ENCODE peak calls at places on chromosomes 12 and 14, in six cellular contexts. C, H, B, I, U and Z are unnamed samples.

GRCh38 chr12:5889381-5890047 is 55.5 kb downstream of the ANO2 start:
- DNase-seq in U (no peak), I (peak; percentile 4), H (no peak), C (no peak), B (no peak), Z (no peak)

GRCh38 chr14:69351385-69351784 is 46.7 kb downstream of the ERH start:
- DNase-seq in I (no peak), U (no peak), B (no peak), H (no peak), C (no peak), Z (no peak)

GRCh38 chr14:65356327-65356836 is 56.1 kb upstream of the FUT8 start:
- DNase-seq in H (no peak), B (peak; percentile 58), I (peak; percentile 86), C (no peak), U (no peak), Z (peak; percentile 74)

GRCh38 chr12:107362960-107363359 is 269.6 kb upstream of the CRY1 start:
- DNase-seq in U (no peak), H (no peak), I (no peak), C (no peak), B (no peak), Z (no peak)

GRCh38 chr12:58588771-58589170 is 331.5 kb downstream of the LRIG3 start:
- DNase-seq in U (no peak), H (no peak), C (no peak), I (peak; percentile 51), B (no peak), Z (peak; percentile 64)

GRCh38 chr12:89016970-89017778 is 335.1 kb downstream of the DUSP6 start:
- DNase-seq in I (peak; percentile 71), B (peak; percentile 60), U (peak; percentile 36), H (peak; percentile 57), C (no peak), Z (peak; percentile 69)

GRCh38 chr12:124861492-124861891 is 2.2 kb downstream of the SCARB1 start:
- DNase-seq in B (peak; percentile 59), U (peak; percentile 35), I (peak; percentile 58), H (no peak), C (no peak), Z (peak; percentile 22)

GRCh38 chr14:103456167-103456835 is 66.3 kb downstream of the CKB start:
- DNase-seq in I (peak; percentile 73), B (no peak), H (no peak), C (no peak), U (no peak), Z (peak; percentile 37)

GRCh38 chr14:64891839-64892375 is 12.2 kb upstream of the SPTB start:
- DNase-seq in U (no peak), C (no peak), H (peak; percentile 17), B (peak; percentile 24), I (peak; percentile 72), Z (peak; percentile 74)

GRCh38 chr14:59507063-59507751 is 22.9 kb downstream of the JKAMP start:
- DNase-seq in I (peak; percentile 61), H (peak; percentile 83), B (peak; percentile 30), U (peak; percentile 35), C (no peak), Z (peak; percentile 40)

GRCh38 chr12:45918818-45919217 is 71.6 kb downstream of the SCAF11 start:
- DNase-seq in C (no peak), I (no peak), U (no peak), B (no peak), H (no peak), Z (peak; percentile 6)

GRCh38 chr12:116600959-116601358 is 41.8 kb downstream of the MAP1LC3B2 start:
- DNase-seq in B (no peak), C (no peak), H (no peak), I (no peak), U (no peak), Z (no peak)

GRCh38 chr12:120980800-120981368 is 2.5 kb downstream of the HNF1A start:
- DNase-seq in B (peak; percentile 85), U (no peak), C (no peak), H (no peak), I (no peak), Z (no peak)

GRCh38 chr12:78556651-78557050 is 307.9 kb upstream of the SYT1 start:
- DNase-seq in B (no peak), U (no peak), C (no peak), H (no peak), I (no peak), Z (no peak)

GRCh38 chr12:42946776-42947435 is 357.4 kb upstream of the PRICKLE1 start:
- DNase-seq in C (no peak), I (peak; percentile 4), H (no peak), U (no peak), B (no peak), Z (no peak)

GRCh38 chr12:4151362-4152121 is 122.0 kb upstream of the CCND2 start:
- DNase-seq in B (no peak), U (no peak), I (no peak), H (no peak), C (no peak), Z (no peak)

GRCh38 chr12:94535614-94535932 is 75.9 kb upstream of the CEP83 start:
- DNase-seq in B (no peak), H (no peak), U (no peak), C (no peak), I (no peak), Z (no peak)

GRCh38 chr14:99118046-99118721 is 153.8 kb downstream of the BCL11B start:
- DNase-seq in U (peak; percentile 26), H (no peak), I (no peak), C (no peak), B (no peak), Z (no peak)

GRCh38 chr12:19038210-19038609 is 91.3 kb upstream of the PLEKHA5 start:
- DNase-seq in I (no peak), H (no peak), C (no peak), B (no peak), U (no peak), Z (no peak)

GRCh38 chr14:100065161-100065871 is at the start of gene EVL:
- DNase-seq in I (no peak), C (peak; percentile 42), U (no peak), B (no peak), H (no peak), Z (no peak)

GRCh38 chr12:16189849-16190248 is 87.6 kb downstream of the SLC15A5 start:
- DNase-seq in C (no peak), H (no peak), U (no peak), B (no peak), I (no peak), Z (peak; percentile 16)

GRCh38 chr14:22151091-22151490 is 437.9 kb downstream of the DAD1 start:
- DNase-seq in C (no peak), U (no peak), I (no peak), H (no peak), B (no peak), Z (no peak)

GRCh38 chr14:72679591-72680151 is 214.2 kb downstream of the DPF3 start:
- DNase-seq in B (no peak), C (no peak), U (no peak), I (no peak), H (no peak), Z (no peak)

GRCh38 chr14:91311284-91311662 is 66.8 kb upstream of the GPR68 start:
- DNase-seq in U (no peak), I (no peak), B (no peak), C (no peak), H (no peak), Z (no peak)

GRCh38 chr14:19799880-19800279 is 3.7 kb upstream of the OR4N2 start:
- DNase-seq in B (no peak), U (no peak), H (no peak), C (no peak), I (no peak), Z (no peak)

GRCh38 chr14:89544636-89545301 is 127.7 kb upstream of the FOXN3 start:
- DNase-seq in C (no peak), I (no peak), H (no peak), U (no peak), B (no peak), Z (no peak)

GRCh38 chr12:116153096-116153495 is 124.4 kb downstream of the MED13L start:
- DNase-seq in B (no peak), H (no peak), U (no peak), I (no peak), C (no peak), Z (no peak)

GRCh38 chr12:100234591-100235304 is 32.1 kb downstream of the DEPDC4 start:
- DNase-seq in H (no peak), C (no peak), U (no peak), B (peak; percentile 10), I (peak; percentile 61), Z (peak; percentile 65)

GRCh38 chr14:54572316-54572715 is 5.4 kb downstream of the SAMD4A start:
- DNase-seq in H (peak; percentile 45), C (no peak), U (no peak), B (peak; percentile 29), I (peak; percentile 40), Z (no peak)

GRCh38 chr12:32603858-32604257 is 75.2 kb upstream of the DNM1L start:
- DNase-seq in H (no peak), U (no peak), I (peak; percentile 40), B (no peak), C (no peak), Z (peak; percentile 68)

GRCh38 chr12:2998789-2999264 is 39.6 kb downstream of the TEAD4 start:
- DNase-seq in I (peak; percentile 87), B (no peak), C (no peak), H (no peak), U (no peak), Z (peak; percentile 58)

GRCh38 chr14:59360923-59361794 is 104.0 kb downstream of the GPR135 start:
- DNase-seq in B (peak; percentile 51), H (no peak), I (peak; percentile 47), U (peak; percentile 81), C (no peak), Z (peak; percentile 43)

GRCh38 chr12:56336361-56337167 is 2.1 kb upstream of the IL23A start:
- DNase-seq in B (no peak), I (no peak), H (no peak), U (no peak), C (no peak), Z (no peak)

GRCh38 chr14:101535232-101535631 is 26.1 kb upstream of the DIO3 start:
- DNase-seq in C (no peak), I (no peak), H (no peak), U (no peak), B (no peak), Z (no peak)

GRCh38 chr12:88579941-88580871 is at the start of gene KITLG:
- DNase-seq in I (peak; percentile 91), B (peak; percentile 87), H (peak; percentile 85), C (no peak), U (peak; percentile 85), Z (peak; percentile 85)

GRCh38 chr12:108374596-108375320 is 35.6 kb upstream of the CMKLR1 start:
- DNase-seq in H (no peak), I (no peak), B (no peak), C (no peak), U (no peak), Z (no peak)